ENCODE peak calls at places on chromosomes 4 and X, in six cellular contexts. M, S, Q, E, A and V are unnamed samples.

GRCh38 chr4:173370130-173370476 is 651 bp upstream of the SAP30 start:
- DNase-seq in A (peak), E (peak), Q (no peak), M (no peak), S (peak), V (no peak)

GRCh38 chrX:1727531-1728027 is 112.7 kb downstream of the ASMT start:
- DNase-seq in A (no peak), E (no peak), M (peak), Q (no peak), S (no peak), V (no peak)

GRCh38 chrX:153539171-153539978 is 21.9 kb downstream of the ATP2B3 start:
- DNase-seq in E (peak), Q (peak), M (peak), S (peak), A (peak), V (peak)

GRCh38 chrX:40009462-40009851 is 88.3 kb downstream of the BCOR start:
- DNase-seq in S (no peak), E (no peak), M (no peak), A (no peak), Q (no peak), V (no peak)

GRCh38 chr4:37873383-37873782 is 17.5 kb upstream of the TBC1D1 start:
- DNase-seq in S (no peak), Q (no peak), E (no peak), A (no peak), M (peak), V (no peak)

GRCh38 chr4:109978704-109979103 is 66.0 kb downstream of the EGF start:
- DNase-seq in S (no peak), A (no peak), M (no peak), E (no peak), Q (no peak), V (no peak)

GRCh38 chrX:19793471-19793870 is 93.9 kb downstream of the SH3KBP1 start:
- DNase-seq in Q (no peak), M (peak), A (no peak), E (no peak), S (no peak), V (no peak)

GRCh38 chrX:40105791-40106676 is 8.3 kb upstream of the BCOR start:
- DNase-seq in Q (peak), S (no peak), A (peak), M (no peak), E (peak), V (peak)

GRCh38 chr4:114890773-114891172 is 222.6 kb downstream of the NDST4 start:
- DNase-seq in E (no peak), Q (no peak), S (no peak), M (no peak), A (no peak), V (no peak)

GRCh38 chrX:108722561-108722960 is 13.8 kb downstream of the IRS4 start:
- DNase-seq in M (no peak), S (no peak), E (no peak), Q (no peak), A (no peak), V (no peak)

GRCh38 chr4:15400276-15400675 is 27.6 kb upstream of the C1QTNF7 start:
- DNase-seq in A (no peak), E (no peak), Q (no peak), S (no peak), M (no peak), V (no peak)

GRCh38 chr4:182560358-182560757 is 317.2 kb downstream of the TENM3 start:
- DNase-seq in Q (no peak), M (peak), S (no peak), E (no peak), A (no peak), V (no peak)

GRCh38 chr4:81620442-81620841 is 148.7 kb upstream of the RASGEF1B start:
- DNase-seq in E (no peak), M (no peak), A (no peak), S (no peak), Q (no peak), V (no peak)

GRCh38 chrX:110403436-110403835 is 44.8 kb downstream of the RTL9 start:
- DNase-seq in E (no peak), A (no peak), Q (no peak), S (no peak), M (no peak), V (no peak)

GRCh38 chr4:103032575-103032974 is 13.1 kb upstream of the SLC9B1 start:
- DNase-seq in E (no peak), M (peak), S (no peak), A (peak), Q (no peak), V (no peak)

GRCh38 chr4:118012142-118012541 is 22.1 kb upstream of the NDST3 start:
- DNase-seq in M (no peak), S (no peak), Q (no peak), E (no peak), A (no peak), V (no peak)

GRCh38 chr4:174156239-174156826 is 127.1 kb downstream of the FBXO8 start:
- DNase-seq in S (no peak), Q (no peak), E (no peak), A (no peak), M (peak), V (no peak)

GRCh38 chrX:128769511-128769910 is 717.3 kb upstream of the ACTRT1 start:
- DNase-seq in S (no peak), M (no peak), Q (no peak), E (no peak), A (no peak), V (no peak)

GRCh38 chr4:168667936-168668335 is 171.1 kb downstream of the PALLD start:
- DNase-seq in S (no peak), M (no peak), A (no peak), Q (no peak), E (no peak), V (no peak)

GRCh38 chr4:154491341-154491679 is 289 bp downstream of the DCHS2 start:
- DNase-seq in A (no peak), M (peak), Q (no peak), S (no peak), E (no peak), V (no peak)

GRCh38 chr4:98345838-98346237 is 84.7 kb downstream of the RAP1GDS1 start:
- DNase-seq in A (no peak), S (no peak), Q (no peak), E (no peak), M (no peak), V (no peak)

GRCh38 chr4:87114245-87115062 is 106.0 kb downstream of the KLHL8 start:
- DNase-seq in E (no peak), M (no peak), S (no peak), Q (no peak), A (peak), V (no peak)

GRCh38 chr4:187470061-187470460 is 525.5 kb upstream of the ZFP42 start:
- DNase-seq in A (no peak), E (no peak), M (no peak), Q (no peak), S (no peak), V (no peak)

GRCh38 chrX:52576946-52577345 is 60.1 kb upstream of the XAGE1B start:
- DNase-seq in E (no peak), A (no peak), S (no peak), Q (no peak), M (no peak), V (no peak)

GRCh38 chr4:153154010-153154975 is 50.0 kb upstream of the TRIM2 start:
- DNase-seq in S (no peak), M (peak), Q (no peak), E (no peak), A (no peak), V (no peak)

GRCh38 chr4:155906554-155907247 is 3.2 kb downstream of the TDO2 start:
- DNase-seq in E (no peak), M (peak), Q (no peak), S (no peak), A (no peak), V (no peak)

GRCh38 chr4:26150948-26151347 is 169.9 kb upstream of the RBPJ start:
- DNase-seq in S (no peak), Q (no peak), M (no peak), A (no peak), E (no peak), V (no peak)

GRCh38 chr4:168522371-168522770 is 25.5 kb downstream of the PALLD start:
- DNase-seq in E (no peak), M (no peak), A (no peak), Q (no peak), S (no peak), V (no peak)

GRCh38 chrX:146054311-146054710 is 236.7 kb downstream of the SLITRK2 start:
- DNase-seq in S (no peak), Q (no peak), A (no peak), E (no peak), M (no peak), V (no peak)

GRCh38 chr4:176814770-176815169 is 22.0 kb upstream of the VEGFC start:
- DNase-seq in A (no peak), M (peak), Q (no peak), S (no peak), E (no peak), V (no peak)

GRCh38 chr4:188400456-188400855 is 261.2 kb downstream of the TRIML1 start:
- DNase-seq in Q (no peak), E (no peak), A (no peak), M (peak), S (no peak), V (no peak)

GRCh38 chrX:103734125-103734760 is 23.5 kb downstream of the TMEM31 start:
- DNase-seq in M (peak), A (no peak), E (no peak), S (no peak), Q (no peak), V (no peak)

GRCh38 chr4:53553486-53554210 is 37.6 kb downstream of the LNX1 start:
- DNase-seq in A (no peak), M (no peak), Q (no peak), S (no peak), E (no peak), V (no peak)

GRCh38 chr4:93384897-93385296 is 443.7 kb upstream of the ATOH1 start:
- DNase-seq in A (no peak), S (no peak), E (no peak), Q (no peak), M (no peak), V (no peak)

GRCh38 chr4:100069207-100069606 is 119.1 kb upstream of the H2AZ1 start:
- DNase-seq in Q (no peak), A (no peak), E (no peak), S (no peak), M (no peak), V (no peak)

GRCh38 chr4:142044271-142044670 is 407.9 kb downstream of the IL15 start:
- DNase-seq in S (no peak), E (no peak), M (no peak), A (no peak), Q (no peak), V (no peak)

GRCh38 chrX:115582871-115583729 is 22.1 kb downstream of the PLS3 start:
- DNase-seq in E (no peak), Q (no peak), M (peak), S (no peak), A (no peak), V (no peak)

GRCh38 chr4:113013746-113014145 is 35.7 kb upstream of the ANK2 start:
- DNase-seq in Q (no peak), S (no peak), M (peak), A (no peak), E (no peak), V (no peak)

GRCh38 chr4:89056953-89057398 is at the start of gene FAM13A:
- DNase-seq in Q (no peak), E (peak), A (peak), S (peak), M (peak), V (peak)

GRCh38 chrX:72540318-72540717 is 32.3 kb downstream of the HDAC8 start:
- DNase-seq in A (no peak), M (peak), S (no peak), Q (no peak), E (no peak), V (no peak)
- TF ChIP-seq CTCF in A (peak), M (peak), S (peak), Q (no peak), E (peak), V (peak)

DNA sequence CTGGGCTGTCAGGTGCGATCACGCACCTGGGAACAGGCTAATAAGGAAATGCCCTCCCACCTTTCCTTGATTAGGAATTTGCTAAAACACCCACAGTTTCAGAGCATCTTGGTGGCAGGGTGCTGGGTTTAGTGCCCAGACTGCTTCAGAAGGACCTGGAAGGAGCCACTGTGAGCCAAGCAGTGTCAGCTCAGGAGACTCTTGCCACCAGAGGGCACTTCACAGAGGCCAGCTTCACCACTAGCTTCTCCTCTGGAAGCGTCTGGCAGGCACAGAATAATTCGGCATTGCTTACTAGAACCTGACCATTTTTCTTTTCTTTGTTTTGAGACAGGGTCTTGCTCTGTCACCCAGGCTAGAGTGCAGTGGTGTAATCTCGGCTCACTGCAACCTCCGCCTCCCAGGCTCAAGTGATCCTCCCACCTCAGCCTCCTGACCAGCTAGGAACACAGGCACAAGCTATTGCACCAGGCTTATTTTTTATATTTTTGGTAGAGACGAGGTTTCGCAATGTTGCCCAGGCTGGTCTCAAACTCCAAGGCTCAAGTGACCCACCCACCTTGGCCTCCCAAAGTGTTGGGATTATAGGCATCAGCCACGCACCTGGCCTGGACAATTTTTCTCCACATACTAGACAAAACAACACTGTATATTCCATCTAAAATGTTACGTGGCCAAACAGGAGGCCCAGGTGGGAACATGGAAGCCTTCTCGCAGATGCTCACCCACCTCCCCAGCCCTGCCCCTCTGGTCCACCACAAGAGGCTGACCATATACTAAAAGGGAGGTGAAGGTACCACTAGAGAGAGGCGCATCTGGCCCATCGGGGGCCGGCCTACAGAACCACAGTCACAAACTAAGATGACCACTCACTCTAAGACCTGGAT is 14.1 kb downstream of the NOP14 start:
- DNase-seq in A (peak), S (peak), M (peak), Q (no peak), E (no peak), V (no peak)
- TF ChIP-seq CTCF in A (no peak), S (no peak), M (peak), Q (no peak), E (peak), V (peak)

GRCh38 chrX:24410514-24411189 is 50.2 kb downstream of the SUPT20HL1 start:
- DNase-seq in S (no peak), A (no peak), E (no peak), M (no peak), Q (no peak), V (no peak)
- TF ChIP-seq CTCF in S (no peak), A (no peak), E (no peak), M (no peak), Q (no peak), V (no peak)

GRCh38 chrX:100895365-100896075 is 21.4 kb upstream of the NOX1 start:
- DNase-seq in A (peak), Q (no peak), S (no peak), E (no peak), M (peak), V (no peak)
- TF ChIP-seq CTCF in A (no peak), Q (no peak), S (no peak), E (peak), M (peak), V (peak)

DNA sequence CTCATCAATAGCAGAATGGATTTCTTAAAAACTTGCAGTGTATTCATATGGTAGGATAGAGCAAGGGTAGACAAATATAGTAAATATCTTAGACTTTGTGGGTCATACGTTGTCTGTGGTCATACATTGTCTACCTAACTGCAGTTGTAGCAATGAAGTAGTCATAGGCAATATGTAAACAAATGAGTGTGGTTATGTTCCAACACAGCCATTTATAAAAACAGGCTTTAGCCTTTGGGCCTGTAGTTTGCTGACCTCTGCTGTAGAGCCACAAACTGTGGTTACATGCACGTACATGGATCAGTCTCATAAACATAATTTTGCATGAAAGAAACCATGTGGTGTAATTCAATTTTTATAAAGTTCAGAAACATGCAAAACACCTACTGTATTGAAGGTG is 98.9 kb downstream of the LARP1B start:
- DNase-seq in Q (no peak), S (no peak), E (no peak), A (no peak), M (peak), V (no peak)
- TF ChIP-seq CTCF in Q (no peak), S (no peak), E (no peak), A (no peak), M (no peak), V (no peak)

DNA sequence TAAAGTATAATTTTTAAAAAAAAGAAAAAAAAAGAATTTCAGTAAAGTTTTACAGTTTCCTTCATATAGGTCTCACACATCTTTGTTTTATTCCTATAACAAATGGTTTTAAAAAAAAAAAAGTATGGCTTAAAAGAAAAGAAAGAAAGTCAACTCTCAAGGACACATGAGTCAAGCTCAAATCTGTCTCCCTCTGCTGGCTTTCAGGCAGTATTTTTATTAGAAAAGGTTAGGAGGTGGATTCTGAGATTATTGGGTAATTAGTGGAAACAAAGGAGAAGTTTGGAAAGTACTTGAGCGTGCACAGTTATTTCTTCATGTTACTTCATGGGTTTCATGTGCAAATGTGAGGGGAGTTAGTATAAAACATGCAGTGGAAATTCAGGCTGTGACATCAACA is 36.6 kb upstream of the BTC start:
- DNase-seq in E (no peak), M (no peak), S (no peak), Q (no peak), A (no peak), V (no peak)
- TF ChIP-seq CTCF in E (no peak), M (peak), S (no peak), Q (no peak), A (peak), V (peak)

GRCh38 chrX:47849776-47850175 is 13.1 kb downstream of the ZNF81 start:
- DNase-seq in E (no peak), M (peak), A (no peak), S (no peak), Q (no peak), V (no peak)

GRCh38 chrX:47859686-47860085 is 23.0 kb downstream of the ZNF81 start:
- DNase-seq in S (no peak), E (no peak), M (no peak), A (no peak), Q (no peak), V (no peak)

DNA sequence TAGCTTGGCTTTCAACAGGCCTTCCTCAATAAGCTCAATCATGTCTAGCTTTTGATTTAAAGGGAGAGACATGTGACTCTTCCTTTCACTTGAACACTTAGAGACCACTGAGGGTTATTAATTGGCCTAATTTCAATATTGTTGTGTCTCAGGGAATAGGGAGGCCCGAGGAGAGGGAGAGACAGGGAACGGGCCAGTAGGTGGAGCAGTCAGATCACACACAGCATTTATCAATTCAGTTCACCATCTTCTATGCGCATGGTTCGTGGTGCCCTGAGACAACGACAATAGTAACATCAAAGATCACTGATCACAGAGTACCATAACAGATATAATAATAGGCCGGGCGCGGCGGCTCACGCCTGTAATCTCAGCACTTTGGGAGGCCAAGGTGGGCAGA is 17.8 kb downstream of the ZNF81 start:
- DNase-seq in E (peak), Q (no peak), S (no peak), A (peak), M (peak), V (no peak)
- TF ChIP-seq CTCF in E (peak), Q (no peak), S (no peak), A (no peak), M (peak), V (peak)

DNA sequence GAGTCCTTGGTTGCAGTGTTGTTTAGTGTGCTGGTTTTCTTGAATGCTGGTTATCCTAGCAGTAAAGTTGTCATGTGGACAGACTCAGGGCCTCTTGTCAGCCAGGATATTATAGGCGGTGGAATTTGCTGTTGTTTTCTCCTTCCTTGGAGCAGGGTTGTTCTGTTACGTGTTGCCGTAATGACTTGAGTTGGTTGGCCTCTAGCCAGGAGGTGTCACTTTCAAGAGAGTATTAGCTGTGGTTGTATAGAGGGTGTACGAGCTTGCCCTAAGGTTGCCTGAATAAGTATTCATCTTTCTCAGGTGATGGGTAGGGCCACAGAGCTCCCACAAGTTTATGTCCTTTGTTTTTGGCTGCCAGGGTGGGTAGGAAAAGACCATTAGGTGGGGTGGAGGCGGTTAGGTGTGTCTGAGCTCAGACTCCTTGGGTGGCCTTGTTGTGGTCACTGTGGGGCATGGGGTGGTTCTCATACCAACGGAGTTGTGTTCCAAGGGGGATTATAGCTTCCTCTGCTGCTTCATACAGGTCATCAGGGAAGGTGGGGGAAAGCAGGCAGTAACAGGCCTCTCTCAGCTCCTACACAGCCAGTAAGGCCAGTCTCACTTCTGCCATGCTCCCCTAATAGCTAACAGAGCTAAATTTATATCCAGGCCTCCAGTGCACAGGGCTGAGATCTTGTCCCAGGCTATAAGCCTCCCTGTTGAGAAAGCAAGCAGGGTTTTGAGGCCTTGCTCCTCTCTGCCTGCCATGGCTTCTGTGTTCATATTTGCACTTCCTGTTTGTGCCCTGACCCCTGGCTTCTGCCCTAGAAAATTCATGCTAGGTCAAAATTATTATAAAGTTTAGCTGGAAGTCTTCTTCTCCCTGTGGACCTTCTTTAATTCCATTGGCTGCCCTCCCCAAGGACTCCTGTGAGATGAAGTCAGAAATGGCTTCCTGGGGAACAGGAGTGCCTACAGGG is 594.7 kb downstream of the RAPGEF2 start:
- DNase-seq in M (no peak), Q (no peak), E (no peak), S (no peak), A (no peak), V (no peak)
- TF ChIP-seq CTCF in M (no peak), Q (no peak), E (no peak), S (no peak), A (no peak), V (no peak)